ENCODE peak calls at places on chromosomes 16 and 17, in nine cellular contexts. W, R, S, G, X, D, L, U and F are unnamed samples.

GRCh38 chr16:48353565-48354163 is 31.5 kb downstream of the SIAH1 start:
- DNase-seq in W (peak), R (peak), S (peak), G (peak), X (peak), D (no peak), L (no peak), U (peak), F (peak)

GRCh38 chr17:74678541-74678940 is 34.2 kb downstream of the CD300LF start:
- DNase-seq in W (no peak), R (no peak), S (no peak), G (no peak), X (no peak), D (no peak), L (no peak), U (no peak), F (no peak)

GRCh38 chr17:45740553-45741330 is 43.4 kb upstream of the CRHR1 start:
- DNase-seq in W (peak), R (peak), S (peak), G (no peak), X (peak), D (no peak), L (peak), U (peak), F (peak)

GRCh38 chr17:4509402-4509801 is 10.7 kb downstream of the SPNS2 start:
- DNase-seq in W (no peak), R (no peak), S (no peak), G (no peak), X (no peak), D (no peak), L (no peak), U (no peak), F (no peak)

GRCh38 chr16:58678269-58678668 is 6.3 kb downstream of the SLC38A7 start:
- DNase-seq in W (no peak), R (no peak), S (no peak), G (no peak), X (no peak), D (no peak), L (no peak), U (no peak), F (no peak)

GRCh38 chr16:66315210-66315825 is 51.2 kb upstream of the CDH5 start:
- DNase-seq in W (peak), R (peak), S (peak), G (peak), X (peak), D (no peak), L (peak), U (peak), F (peak)

GRCh38 chr17:35731239-35731931 is at the start of gene RASL10B:
- DNase-seq in W (peak), R (no peak), S (peak), G (peak), X (peak), D (no peak), L (peak), U (peak), F (no peak)

GRCh38 chr16:31141489-31142108 is 6.1 kb upstream of the PRSS8 start:
- DNase-seq in W (no peak), R (peak), S (no peak), G (no peak), X (peak), D (no peak), L (no peak), U (peak), F (no peak)

GRCh38 chr17:61450641-61451537 is 1.3 kb upstream of the TBX4 start:
- DNase-seq in W (no peak), R (no peak), S (no peak), G (no peak), X (no peak), D (no peak), L (no peak), U (no peak), F (no peak)

GRCh38 chr17:57375770-57376181 is 119.5 kb downstream of the MSI2 start:
- DNase-seq in W (no peak), R (no peak), S (no peak), G (no peak), X (no peak), D (no peak), L (no peak), U (no peak), F (no peak)

GRCh38 chr17:78496311-78496710 is 80.9 kb downstream of the DNAH17 start:
- DNase-seq in W (no peak), R (no peak), S (no peak), G (no peak), X (no peak), D (no peak), L (no peak), U (no peak), F (no peak)

GRCh38 chr17:7133424-7133823 is 18.8 kb upstream of the ASGR2 start:
- DNase-seq in W (no peak), R (no peak), S (no peak), G (no peak), X (peak), D (no peak), L (no peak), U (peak), F (no peak)

GRCh38 chr16:6160871-6161270 is 1063.3 kb upstream of the EEF2KMT start:
- DNase-seq in W (no peak), R (no peak), S (no peak), G (no peak), X (no peak), D (no peak), L (no peak), U (no peak), F (no peak)

GRCh38 chr16:48206594-48207242 is 37.4 kb upstream of the LONP2 start:
- DNase-seq in W (no peak), R (peak), S (no peak), G (no peak), X (no peak), D (no peak), L (no peak), U (no peak), F (no peak)

GRCh38 chr17:5241861-5242671 is 7.4 kb upstream of the SCIMP start:
- DNase-seq in W (no peak), R (no peak), S (no peak), G (no peak), X (peak), D (no peak), L (no peak), U (no peak), F (no peak)

GRCh38 chr17:50687200-50688066 is 20.3 kb downstream of the ANKRD40 start:
- DNase-seq in W (no peak), R (peak), S (no peak), G (no peak), X (no peak), D (no peak), L (peak), U (peak), F (no peak)

GRCh38 chr17:43720311-43721060 is 38.1 kb downstream of the SOST start:
- DNase-seq in W (peak), R (peak), S (peak), G (no peak), X (peak), D (no peak), L (peak), U (peak), F (peak)

GRCh38 chr17:45016237-45016636 is 35.2 kb downstream of the DCAKD start:
- DNase-seq in W (no peak), R (no peak), S (no peak), G (no peak), X (no peak), D (no peak), L (no peak), U (no peak), F (no peak)

GRCh38 chr16:50747206-50747956 is 5.5 kb downstream of the CYLD start:
- DNase-seq in W (no peak), R (peak), S (peak), G (no peak), X (peak), D (no peak), L (no peak), U (no peak), F (no peak)

GRCh38 chr16:84319146-84319760 is 24.6 kb downstream of the WFDC1 start:
- DNase-seq in W (no peak), R (no peak), S (no peak), G (no peak), X (no peak), D (no peak), L (no peak), U (no peak), F (no peak)

GRCh38 chr17:73455050-73455687 is 143.4 kb upstream of the CDC42EP4 start:
- DNase-seq in W (no peak), R (no peak), S (no peak), G (peak), X (no peak), D (no peak), L (no peak), U (no peak), F (no peak)

GRCh38 chr17:10127819-10128375 is 70.5 kb downstream of the GAS7 start:
- DNase-seq in W (no peak), R (peak), S (no peak), G (no peak), X (no peak), D (no peak), L (peak), U (no peak), F (no peak)

GRCh38 chr16:69890114-69890890 is 60.8 kb upstream of the CLEC18A start:
- DNase-seq in W (no peak), R (peak), S (no peak), G (peak), X (no peak), D (peak), L (peak), U (peak), F (no peak)

GRCh38 chr16:56609463-56609921 is 1.1 kb downstream of the MT2A start:
- DNase-seq in W (peak), R (peak), S (peak), G (no peak), X (peak), D (no peak), L (peak), U (no peak), F (no peak)

GRCh38 chr16:1152651-1153259 is at the start of gene CACNA1H:
- DNase-seq in W (peak), R (no peak), S (no peak), G (no peak), X (peak), D (no peak), L (no peak), U (peak), F (no peak)

GRCh38 chr16:86214326-86215232 is 295.7 kb upstream of the FOXF1 start:
- DNase-seq in W (no peak), R (no peak), S (no peak), G (no peak), X (no peak), D (no peak), L (no peak), U (no peak), F (no peak)

GRCh38 chr16:58411736-58412614 is 19.7 kb downstream of the GINS3 start:
- DNase-seq in W (no peak), R (no peak), S (no peak), G (no peak), X (no peak), D (no peak), L (no peak), U (no peak), F (no peak)

GRCh38 chr17:77499699-77500435 is 359.1 kb downstream of the SEC14L1 start:
- DNase-seq in W (no peak), R (no peak), S (no peak), G (no peak), X (no peak), D (no peak), L (no peak), U (peak), F (no peak)